ENCODE peak calls at places on chromosomes 12 and 14, in seven cellular contexts. L, G, J, X, T, R and Z are unnamed samples.

GRCh38 chr14:103849151-103850013 is 2.0 kb upstream of the PPP1R13B start:
- DNase-seq in L (peak), G (no peak), J (no peak), X (no peak), T (no peak), R (no peak), Z (no peak)

GRCh38 chr12:47755655-47756562 is 2.8 kb downstream of the RAPGEF3 start:
- DNase-seq in L (no peak), G (no peak), J (peak), X (no peak), T (no peak), R (no peak), Z (peak)

GRCh38 chr14:100653409-100653808 is 66.2 kb upstream of the BEGAIN start:
- DNase-seq in L (peak), G (no peak), J (no peak), X (no peak), T (no peak), R (no peak), Z (peak)

GRCh38 chr12:123089631-123090353 is 61.1 kb downstream of the PITPNM2 start:
- DNase-seq in L (no peak), G (no peak), J (no peak), X (no peak), T (no peak), R (peak), Z (no peak)

GRCh38 chr12:27780612-27781408 is 774 bp upstream of the MANSC4 start:
- DNase-seq in L (no peak), G (no peak), J (no peak), X (no peak), T (no peak), R (peak), Z (peak)

GRCh38 chr12:101566318-101566717 is 28.5 kb upstream of the MYBPC1 start:
- DNase-seq in L (no peak), G (no peak), J (no peak), X (no peak), T (no peak), R (no peak), Z (no peak)

GRCh38 chr12:123075092-123075491 is 75.8 kb downstream of the PITPNM2 start:
- DNase-seq in L (peak), G (no peak), J (no peak), X (no peak), T (no peak), R (no peak), Z (no peak)

GRCh38 chr12:5907812-5908211 is 37.2 kb downstream of the ANO2 start:
- DNase-seq in L (no peak), G (no peak), J (no peak), X (no peak), T (peak), R (peak), Z (no peak)

GRCh38 chr12:122992386-122992785 is 11.9 kb downstream of the ARL6IP4 start:
- DNase-seq in L (no peak), G (no peak), J (no peak), X (no peak), T (no peak), R (no peak), Z (peak)

GRCh38 chr12:41225179-41225578 is 37.1 kb downstream of the PDZRN4 start:
- DNase-seq in L (no peak), G (no peak), J (no peak), X (no peak), T (no peak), R (no peak), Z (no peak)

GRCh38 chr12:26940820-26941219 is 2.5 kb downstream of the FGFR1OP2 start:
- DNase-seq in L (no peak), G (no peak), J (no peak), X (no peak), T (no peak), R (peak), Z (no peak)

GRCh38 chr14:89027097-89027740 is 202.8 kb downstream of the TTC8 start:
- DNase-seq in L (peak), G (peak), J (peak), X (peak), T (peak), R (peak), Z (peak)

GRCh38 chr14:55625481-55625880 is 45.5 kb downstream of the KTN1 start:
- DNase-seq in L (no peak), G (no peak), J (no peak), X (no peak), T (no peak), R (no peak), Z (no peak)

GRCh38 chr14:105563347-105563737 is 37.0 kb downstream of the TMEM121 start:
- DNase-seq in L (no peak), G (no peak), J (no peak), X (no peak), T (no peak), R (no peak), Z (no peak)

GRCh38 chr14:42047421-42048045 is 440.9 kb downstream of the LRFN5 start:
- DNase-seq in L (no peak), G (no peak), J (no peak), X (no peak), T (no peak), R (peak), Z (no peak)